ENCODE peak calls at places on chromosomes 3 and 15, in five cellular contexts. One of them, this sample, is unnamed.

GRCh38 chr3:136840252-136840651 is 21.3 kb downstream of the SLC35G2 start:
- DNase-seq in A549: no peak
- DNase-seq in Daoy: peak; percentile 48
- DNase-seq in HT1080: no peak
- DNase-seq in activated T-cell treated with anti-CD3 and anti-CD28 coated beads, Interleukin-2, amount 50 U/mL, for 1 hour: no peak
- DNase-seq in this sample: no peak

GRCh38 chr15:92326236-92326635 is 67.4 kb upstream of the ST8SIA2 start:
- DNase-seq in A549: no peak
- DNase-seq in Daoy: no peak
- DNase-seq in HT1080: no peak
- DNase-seq in activated T-cell treated with anti-CD3 and anti-CD28 coated beads, Interleukin-2, amount 50 U/mL, for 1 hour: no peak
- DNase-seq in this sample: no peak

GRCh38 chr3:31692714-31693113 is 160.0 kb downstream of the STT3B start:
- DNase-seq in A549: no peak
- DNase-seq in Daoy: no peak
- DNase-seq in HT1080: no peak
- DNase-seq in activated T-cell treated with anti-CD3 and anti-CD28 coated beads, Interleukin-2, amount 50 U/mL, for 1 hour: no peak
- DNase-seq in this sample: no peak

GRCh38 chr15:97984157-97984556 is 23.7 kb downstream of the ARRDC4 start:
- DNase-seq in A549: no peak
- DNase-seq in Daoy: no peak
- DNase-seq in HT1080: no peak
- DNase-seq in activated T-cell treated with anti-CD3 and anti-CD28 coated beads, Interleukin-2, amount 50 U/mL, for 1 hour: no peak
- DNase-seq in this sample: no peak

GRCh38 chr15:78675206-78675605 is 34.2 kb upstream of the CHRNB4 start:
- DNase-seq in A549: no peak
- DNase-seq in Daoy: no peak
- DNase-seq in HT1080: no peak
- DNase-seq in activated T-cell treated with anti-CD3 and anti-CD28 coated beads, Interleukin-2, amount 50 U/mL, for 1 hour: no peak
- DNase-seq in this sample: no peak

GRCh38 chr15:51602484-51602883 is 20.1 kb downstream of the DMXL2 start:
- DNase-seq in A549: no peak
- DNase-seq in Daoy: no peak
- DNase-seq in HT1080: no peak
- DNase-seq in activated T-cell treated with anti-CD3 and anti-CD28 coated beads, Interleukin-2, amount 50 U/mL, for 1 hour: no peak
- DNase-seq in this sample: no peak

GRCh38 chr3:128523591-128523990 is 30.6 kb upstream of the GATA2 start:
- DNase-seq in A549: no peak
- DNase-seq in Daoy: no peak
- DNase-seq in HT1080: no peak
- DNase-seq in activated T-cell treated with anti-CD3 and anti-CD28 coated beads, Interleukin-2, amount 50 U/mL, for 1 hour: no peak
- DNase-seq in this sample: no peak

GRCh38 chr3:25663324-25664065 is 1.2 kb downstream of the TOP2B start:
- DNase-seq in A549: peak; percentile 22
- DNase-seq in Daoy: peak; percentile 17
- DNase-seq in HT1080: peak; percentile 34
- DNase-seq in activated T-cell treated with anti-CD3 and anti-CD28 coated beads, Interleukin-2, amount 50 U/mL, for 1 hour: peak; percentile 31
- DNase-seq in this sample: peak; percentile 32

GRCh38 chr3:43194490-43195115 is 88.7 kb upstream of the POMGNT2 start:
- DNase-seq in A549: no peak
- DNase-seq in Daoy: no peak
- DNase-seq in HT1080: no peak
- DNase-seq in activated T-cell treated with anti-CD3 and anti-CD28 coated beads, Interleukin-2, amount 50 U/mL, for 1 hour: peak; percentile 35
- DNase-seq in this sample: no peak

GRCh38 chr15:74857671-74858365 is 14.9 kb upstream of the ULK3 start:
- DNase-seq in A549: no peak
- DNase-seq in Daoy: no peak
- DNase-seq in HT1080: no peak
- DNase-seq in activated T-cell treated with anti-CD3 and anti-CD28 coated beads, Interleukin-2, amount 50 U/mL, for 1 hour: no peak
- DNase-seq in this sample: no peak

GRCh38 chr3:16456784-16457415 is 56.6 kb downstream of the RFTN1 start:
- DNase-seq in A549: no peak
- DNase-seq in Daoy: peak; percentile 33
- DNase-seq in HT1080: peak; percentile 32
- DNase-seq in activated T-cell treated with anti-CD3 and anti-CD28 coated beads, Interleukin-2, amount 50 U/mL, for 1 hour: no peak
- DNase-seq in this sample: no peak

GRCh38 chr3:63719796-63720445 is 67.4 kb downstream of the SNTN start:
- DNase-seq in A549: no peak
- DNase-seq in Daoy: no peak
- DNase-seq in HT1080: no peak
- DNase-seq in activated T-cell treated with anti-CD3 and anti-CD28 coated beads, Interleukin-2, amount 50 U/mL, for 1 hour: no peak
- DNase-seq in this sample: no peak

GRCh38 chr15:31197497-31198414 is 96.2 kb upstream of the TRPM1 start:
- DNase-seq in A549: no peak
- DNase-seq in Daoy: peak; percentile 52
- DNase-seq in HT1080: no peak
- DNase-seq in activated T-cell treated with anti-CD3 and anti-CD28 coated beads, Interleukin-2, amount 50 U/mL, for 1 hour: peak; percentile 58
- DNase-seq in this sample: peak; percentile 60

GRCh38 chr15:99998661-99999101 is 265.4 kb upstream of the LYSMD4 start:
- DNase-seq in A549: no peak
- DNase-seq in Daoy: no peak
- DNase-seq in HT1080: no peak
- DNase-seq in activated T-cell treated with anti-CD3 and anti-CD28 coated beads, Interleukin-2, amount 50 U/mL, for 1 hour: no peak
- DNase-seq in this sample: no peak

GRCh38 chr15:70602834-70603560 is 160.4 kb downstream of the UACA start:
- DNase-seq in A549: no peak
- DNase-seq in Daoy: no peak
- DNase-seq in HT1080: no peak
- DNase-seq in activated T-cell treated with anti-CD3 and anti-CD28 coated beads, Interleukin-2, amount 50 U/mL, for 1 hour: no peak
- DNase-seq in this sample: no peak

GRCh38 chr3:146503459-146504202 is 34.3 kb upstream of the PLSCR2 start:
- DNase-seq in A549: peak; percentile 23
- DNase-seq in Daoy: peak; percentile 93
- DNase-seq in HT1080: peak; percentile 96
- DNase-seq in activated T-cell treated with anti-CD3 and anti-CD28 coated beads, Interleukin-2, amount 50 U/mL, for 1 hour: no peak
- DNase-seq in this sample: no peak

GRCh38 chr3:176562381-176562780 is 634.9 kb downstream of the TBL1XR1 start:
- DNase-seq in A549: no peak
- DNase-seq in Daoy: no peak
- DNase-seq in HT1080: no peak
- DNase-seq in activated T-cell treated with anti-CD3 and anti-CD28 coated beads, Interleukin-2, amount 50 U/mL, for 1 hour: no peak
- DNase-seq in this sample: no peak

GRCh38 chr15:101258238-101259144 is 6.6 kb upstream of the CHSY1 start:
- DNase-seq in A549: peak; percentile 61
- DNase-seq in Daoy: peak; percentile 65
- DNase-seq in HT1080: peak; percentile 61
- DNase-seq in activated T-cell treated with anti-CD3 and anti-CD28 coated beads, Interleukin-2, amount 50 U/mL, for 1 hour: no peak
- DNase-seq in this sample: peak; percentile 66

GRCh38 chr3:88141458-88142083 is 8.2 kb upstream of the C3orf38 start:
- DNase-seq in A549: no peak
- DNase-seq in Daoy: no peak
- DNase-seq in HT1080: peak; percentile 14
- DNase-seq in activated T-cell treated with anti-CD3 and anti-CD28 coated beads, Interleukin-2, amount 50 U/mL, for 1 hour: no peak
- DNase-seq in this sample: no peak

GRCh38 chr15:92617197-92618037 is 38.2 kb downstream of the FAM174B start:
- DNase-seq in A549: peak; percentile 52
- DNase-seq in Daoy: peak; percentile 81
- DNase-seq in HT1080: peak; percentile 37
- DNase-seq in activated T-cell treated with anti-CD3 and anti-CD28 coated beads, Interleukin-2, amount 50 U/mL, for 1 hour: no peak
- DNase-seq in this sample: peak; percentile 79

GRCh38 chr15:25242957-25243799 is 195.6 kb downstream of the UBE3A start:
- DNase-seq in A549: no peak
- DNase-seq in Daoy: no peak
- DNase-seq in HT1080: no peak
- DNase-seq in activated T-cell treated with anti-CD3 and anti-CD28 coated beads, Interleukin-2, amount 50 U/mL, for 1 hour: peak; percentile 13
- DNase-seq in this sample: no peak

GRCh38 chr3:119559441-119559963 is at the start of gene CD80:
- DNase-seq in A549: peak; percentile 55
- DNase-seq in Daoy: peak; percentile 46
- DNase-seq in HT1080: peak; percentile 67
- DNase-seq in activated T-cell treated with anti-CD3 and anti-CD28 coated beads, Interleukin-2, amount 50 U/mL, for 1 hour: peak; percentile 46
- DNase-seq in this sample: no peak

GRCh38 chr15:59997070-59997701 is 6.9 kb upstream of the FOXB1 start:
- DNase-seq in A549: no peak
- DNase-seq in Daoy: peak; percentile 66
- DNase-seq in HT1080: peak; percentile 23
- DNase-seq in activated T-cell treated with anti-CD3 and anti-CD28 coated beads, Interleukin-2, amount 50 U/mL, for 1 hour: peak; percentile 63
- DNase-seq in this sample: peak; percentile 30

GRCh38 chr15:81052046-81052445 is 51.3 kb downstream of the TLNRD1 start:
- DNase-seq in A549: no peak
- DNase-seq in Daoy: no peak
- DNase-seq in HT1080: no peak
- DNase-seq in activated T-cell treated with anti-CD3 and anti-CD28 coated beads, Interleukin-2, amount 50 U/mL, for 1 hour: no peak
- DNase-seq in this sample: no peak

GRCh38 chr3:170759511-170760173 is 110.4 kb downstream of the RPL22L1 start:
- DNase-seq in A549: no peak
- DNase-seq in Daoy: no peak
- DNase-seq in HT1080: no peak
- DNase-seq in activated T-cell treated with anti-CD3 and anti-CD28 coated beads, Interleukin-2, amount 50 U/mL, for 1 hour: no peak
- DNase-seq in this sample: no peak

GRCh38 chr15:29473621-29474105 is 204.0 kb upstream of the NSMCE3 start:
- DNase-seq in A549: no peak
- DNase-seq in Daoy: no peak
- DNase-seq in HT1080: no peak
- DNase-seq in activated T-cell treated with anti-CD3 and anti-CD28 coated beads, Interleukin-2, amount 50 U/mL, for 1 hour: no peak
- DNase-seq in this sample: no peak

GRCh38 chr3:31210068-31210650 is 315.7 kb upstream of the GADL1 start:
- DNase-seq in A549: no peak
- DNase-seq in Daoy: no peak
- DNase-seq in HT1080: no peak
- DNase-seq in activated T-cell treated with anti-CD3 and anti-CD28 coated beads, Interleukin-2, amount 50 U/mL, for 1 hour: no peak
- DNase-seq in this sample: no peak

GRCh38 chr15:60669351-60669750 is 190.4 kb upstream of the ICE2 start:
- DNase-seq in A549: no peak
- DNase-seq in Daoy: no peak
- DNase-seq in HT1080: no peak
- DNase-seq in activated T-cell treated with anti-CD3 and anti-CD28 coated beads, Interleukin-2, amount 50 U/mL, for 1 hour: no peak
- DNase-seq in this sample: no peak

GRCh38 chr15:63602595-63602994 is 5.4 kb downstream of the FBXL22 start:
- DNase-seq in A549: no peak
- DNase-seq in Daoy: no peak
- DNase-seq in HT1080: no peak
- DNase-seq in activated T-cell treated with anti-CD3 and anti-CD28 coated beads, Interleukin-2, amount 50 U/mL, for 1 hour: no peak
- DNase-seq in this sample: no peak

GRCh38 chr15:59074607-59075006 is 30.3 kb upstream of the CCNB2 start:
- DNase-seq in A549: no peak
- DNase-seq in Daoy: no peak
- DNase-seq in HT1080: no peak
- DNase-seq in activated T-cell treated with anti-CD3 and anti-CD28 coated beads, Interleukin-2, amount 50 U/mL, for 1 hour: no peak
- DNase-seq in this sample: no peak

GRCh38 chr15:59371458-59372351 is 966 bp downstream of the MYO1E start:
- DNase-seq in A549: peak; percentile 46
- DNase-seq in Daoy: peak; percentile 43
- DNase-seq in HT1080: peak; percentile 10
- DNase-seq in activated T-cell treated with anti-CD3 and anti-CD28 coated beads, Interleukin-2, amount 50 U/mL, for 1 hour: peak; percentile 25
- DNase-seq in this sample: peak; percentile 80

GRCh38 chr3:159804726-159805410 is 183.8 kb upstream of the IL12A start:
- DNase-seq in A549: peak; percentile 77
- DNase-seq in Daoy: peak; percentile 90
- DNase-seq in HT1080: peak; percentile 83
- DNase-seq in activated T-cell treated with anti-CD3 and anti-CD28 coated beads, Interleukin-2, amount 50 U/mL, for 1 hour: no peak
- DNase-seq in this sample: peak; percentile 71

GRCh38 chr3:175193815-175194518 is 334.8 kb downstream of the NAALADL2 start:
- DNase-seq in A549: no peak
- DNase-seq in Daoy: peak; percentile 14
- DNase-seq in HT1080: peak; percentile 75
- DNase-seq in activated T-cell treated with anti-CD3 and anti-CD28 coated beads, Interleukin-2, amount 50 U/mL, for 1 hour: no peak
- DNase-seq in this sample: no peak